ENCODE peak calls at places on chromosomes 4 and X, in nine cellular contexts. O is activated T-helper 1 cell treated with anti-CD3 and anti-CD28 coated beads, Interleukin-2, amount 50 U/mL, for 16 hours; A is AG08396; U is stimulated activated CD8-positive, alpha-beta memory T cell treated with anti-CD3 and anti-CD28 coated beads, Interleukin-4, amount 100 ng/mL, for 4 hours; X is AML-193; M is cardiac fibroblast; W is amniotic epithelial cell; S is ovary; Z is occipital lobe. C is an unnamed sample.

GRCh38 chr4:5787311-5787710 is 76.3 kb downstream of the EVC start:
- DNase-seq in W (no peak), A (no peak), Z (no peak), X (no peak), M (no peak), U (no peak), O (no peak), S (no peak), C (no peak)

GRCh38 chr4:1239141-1239948 is 9.6 kb downstream of the CTBP1 start:
- DNase-seq in A (no peak), O (no peak), X (no peak), M (no peak), Z (no peak), U (no peak), W (no peak), S (peak; percentile 15), C (no peak)

GRCh38 chr4:175103403-175103802 is 185.2 kb downstream of the ADAM29 start:
- DNase-seq in W (no peak), X (no peak), Z (no peak), S (no peak), O (no peak), M (no peak), A (no peak), U (no peak), C (no peak)

GRCh38 chr4:65066106-65066505 is 604.2 kb downstream of the EPHA5 start:
- DNase-seq in M (no peak), Z (no peak), U (no peak), W (no peak), X (no peak), S (no peak), O (no peak), A (no peak), C (no peak)

GRCh38 chrX:5681159-5681558 is 547.5 kb downstream of the NLGN4X start:
- DNase-seq in U (no peak), S (no peak), Z (no peak), M (no peak), A (no peak), W (no peak), X (peak; percentile 4), O (no peak), C (no peak)

GRCh38 chrX:1727531-1728027 is 112.7 kb downstream of the ASMT start:
- DNase-seq in S (no peak), M (no peak), X (no peak), Z (no peak), U (no peak), O (no peak), A (no peak), W (peak; percentile 9), C (no peak)

GRCh38 chrX:20980426-20980825 is 393.8 kb upstream of the CNKSR2 start:
- DNase-seq in W (no peak), A (no peak), M (no peak), X (no peak), U (no peak), S (no peak), Z (no peak), O (no peak), C (no peak)

GRCh38 chrX:259692-260355 is 21.4 kb upstream of the PLCXD1 start:
- DNase-seq in Z (no peak), M (no peak), O (no peak), A (no peak), X (no peak), W (no peak), U (no peak), S (no peak), C (no peak)

GRCh38 chrX:7088968-7089615 is 58.4 kb upstream of the STS start:
- DNase-seq in S (no peak), O (no peak), Z (no peak), A (no peak), U (no peak), X (no peak), M (no peak), W (no peak), C (no peak)

GRCh38 chrX:50941638-50942037 is 31.1 kb downstream of the BMP15 start:
- DNase-seq in U (no peak), O (no peak), M (no peak), S (no peak), W (no peak), A (no peak), X (no peak), Z (no peak), C (no peak)

GRCh38 chr4:6619466-6620255 is 20.8 kb upstream of the MRFAP1 start:
- DNase-seq in Z (no peak), A (no peak), W (no peak), X (no peak), M (no peak), O (no peak), S (no peak), U (no peak), C (no peak)

GRCh38 chr4:33357121-33357520 is 2637.0 kb downstream of the PCDH7 start:
- DNase-seq in U (no peak), S (no peak), X (no peak), Z (no peak), M (no peak), W (no peak), O (no peak), A (no peak), C (no peak)

GRCh38 chr4:148261861-148262260 is 180.4 kb downstream of the NR3C2 start:
- DNase-seq in S (no peak), Z (no peak), U (no peak), O (no peak), X (no peak), W (no peak), M (no peak), A (no peak), C (no peak)

GRCh38 chr4:1130318-1131186 is 17.2 kb upstream of the RNF212 start:
- DNase-seq in U (peak; percentile 60), A (peak; percentile 82), M (peak; percentile 88), Z (peak; percentile 65), X (peak; percentile 65), S (peak; percentile 75), W (peak; percentile 65), O (peak; percentile 49), C (peak; percentile 76)

GRCh38 chrX:31483336-31483735 is 411.5 kb upstream of the FTHL17 start:
- DNase-seq in Z (no peak), M (peak; percentile 86), A (peak; percentile 13), S (peak; percentile 21), U (no peak), X (no peak), O (no peak), W (peak; percentile 82), C (peak; percentile 11)

GRCh38 chr4:26525136-26525535 is 34.9 kb upstream of the CCKAR start:
- DNase-seq in Z (no peak), M (peak; percentile 6), O (no peak), A (peak; percentile 70), X (no peak), U (no peak), S (no peak), W (peak; percentile 34), C (peak; percentile 54)

GRCh38 chrX:2931612-2932011 is 2.5 kb upstream of the ARSD start:
- DNase-seq in M (no peak), Z (no peak), S (no peak), A (no peak), X (no peak), W (no peak), U (no peak), O (no peak), C (no peak)